ENCODE peak calls at places on chromosomes 5 and 9, in ten cellular contexts. D is tibial nerve, I is tibial artery, Q is left ventricle myocardium superior, B is heart left ventricle, E is fibroblast of mammary gland, U is Ammon's horn, G is cardiac muscle cell, X is lower leg skin, O is kidney tubule cell. M is an unnamed sample.

GRCh38 chr5:180353226-180353962 is at the start of gene GFPT2:
- DNase-seq in D (peak; percentile 72), I (peak; percentile 90), Q (peak; percentile 91), B (peak; percentile 91), E (peak; percentile 70), U (peak; percentile 81), G (peak; percentile 90), X (peak; percentile 96), O (peak; percentile 58), M (peak; percentile 90)

GRCh38 chr5:135604046-135604445 is 25.3 kb upstream of the CXCL14 start:
- DNase-seq in D (no peak), I (no peak), Q (no peak), B (no peak), E (no peak), U (no peak), G (no peak), X (no peak), O (peak; percentile 48), M (no peak)

GRCh38 chr5:40514986-40515385 is 164.7 kb upstream of the PTGER4 start:
- DNase-seq in D (no peak), I (no peak), Q (no peak), B (no peak), E (no peak), U (no peak), G (no peak), X (no peak), O (no peak), M (no peak)

GRCh38 chr9:104144336-104144735 is 50.2 kb downstream of the SMC2 start:
- DNase-seq in D (no peak), I (no peak), Q (no peak), B (no peak), E (peak; percentile 3), U (no peak), G (no peak), X (no peak), O (no peak), M (no peak)

GRCh38 chr5:99104538-99105132 is 175.8 kb upstream of the CHD1 start:
- DNase-seq in D (no peak), I (no peak), Q (no peak), B (no peak), E (peak; percentile 43), U (peak; percentile 35), G (peak; percentile 55), X (no peak), O (peak; percentile 46), M (peak; percentile 59)

GRCh38 chr9:35164711-35165110 is 2.9 kb downstream of the UNC13B start:
- DNase-seq in D (no peak), I (no peak), Q (no peak), B (no peak), E (peak; percentile 34), U (no peak), G (peak; percentile 65), X (no peak), O (peak; percentile 73), M (peak; percentile 52)

GRCh38 chr5:53110156-53110555 is 599 bp upstream of the MOCS2 start:
- DNase-seq in D (no peak), I (no peak), Q (no peak), B (no peak), E (no peak), U (no peak), G (no peak), X (no peak), O (no peak), M (no peak)

GRCh38 chr5:142357469-142358090 is 32.8 kb upstream of the SPRY4 start:
- DNase-seq in D (no peak), I (no peak), Q (no peak), B (no peak), E (peak; percentile 46), U (no peak), G (peak; percentile 40), X (no peak), O (no peak), M (peak; percentile 63)

GRCh38 chr9:135001526-135001925 is 83.8 kb upstream of the FCN1 start:
- DNase-seq in D (no peak), I (no peak), Q (no peak), B (no peak), E (no peak), U (no peak), G (no peak), X (no peak), O (no peak), M (no peak)

GRCh38 chr5:18334949-18335348 is 700.7 kb downstream of the TAF11L14 start:
- DNase-seq in D (no peak), I (no peak), Q (no peak), B (no peak), E (no peak), U (no peak), G (no peak), X (no peak), O (no peak), M (no peak)

GRCh38 chr5:53480474-53481353 is at the start of gene FST:
- DNase-seq in D (no peak), I (no peak), Q (peak; percentile 51), B (peak; percentile 57), E (peak; percentile 28), U (no peak), G (peak; percentile 47), X (peak; percentile 86), O (peak; percentile 14), M (peak; percentile 47)

GRCh38 chr5:38467353-38468040 is 88.9 kb downstream of the LIFR start:
- DNase-seq in D (peak; percentile 47), I (peak; percentile 96), Q (peak; percentile 63), B (peak; percentile 77), E (peak; percentile 59), U (peak; percentile 70), G (peak; percentile 90), X (peak; percentile 89), O (peak; percentile 39), M (peak; percentile 96)

GRCh38 chr9:78011037-78011436 is 20.6 kb downstream of the GNAQ start:
- DNase-seq in D (no peak), I (no peak), Q (no peak), B (no peak), E (no peak), U (no peak), G (no peak), X (no peak), O (no peak), M (peak; percentile 33)

GRCh38 chr9:99811172-99811571 is 10.5 kb upstream of the NR4A3 start:
- DNase-seq in D (no peak), I (no peak), Q (no peak), B (no peak), E (no peak), U (no peak), G (no peak), X (no peak), O (no peak), M (no peak)

GRCh38 chr9:129894106-129894823 is 59.0 kb downstream of the USP20 start:
- DNase-seq in D (no peak), I (no peak), Q (no peak), B (no peak), E (no peak), U (no peak), G (no peak), X (no peak), O (no peak), M (no peak)

GRCh38 chr5:31237159-31237558 is 43.7 kb downstream of the CDH6 start:
- DNase-seq in D (no peak), I (no peak), Q (no peak), B (no peak), E (peak; percentile 21), U (no peak), G (peak; percentile 23), X (no peak), O (no peak), M (peak; percentile 26)

GRCh38 chr9:121744002-121744686 is 92.7 kb downstream of the DAB2IP start:
- DNase-seq in D (peak; percentile 52), I (peak; percentile 90), Q (peak; percentile 78), B (no peak), E (peak; percentile 45), U (peak; percentile 81), G (peak; percentile 35), X (no peak), O (peak; percentile 69), M (peak; percentile 45)

GRCh38 chr5:60333103-60333502 is 366.9 kb downstream of the DEPDC1B start:
- DNase-seq in D (no peak), I (no peak), Q (no peak), B (no peak), E (peak; percentile 69), U (no peak), G (no peak), X (no peak), O (peak; percentile 46), M (no peak)

GRCh38 chr9:97781902-97782301 is 71.1 kb upstream of the FOXE1 start:
- DNase-seq in D (no peak), I (no peak), Q (no peak), B (no peak), E (no peak), U (no peak), G (no peak), X (no peak), O (no peak), M (no peak)

GRCh38 chr5:120329095-120329494 is 135.0 kb upstream of the PRR16 start:
- DNase-seq in D (no peak), I (no peak), Q (no peak), B (no peak), E (no peak), U (no peak), G (no peak), X (no peak), O (no peak), M (no peak)

GRCh38 chr9:93071464-93071863 is 13.0 kb downstream of the SUSD3 start:
- DNase-seq in D (no peak), I (no peak), Q (peak; percentile 12), B (no peak), E (peak; percentile 72), U (peak; percentile 39), G (peak; percentile 55), X (no peak), O (no peak), M (peak; percentile 41)

GRCh38 chr9:96619109-96619435 is 571 bp downstream of the CDC14B start:
- DNase-seq in D (no peak), I (no peak), Q (peak; percentile 44), B (no peak), E (no peak), U (no peak), G (no peak), X (no peak), O (no peak), M (no peak)

GRCh38 chr5:132422720-132423442 is 53.4 kb downstream of the SLC22A5 start:
- DNase-seq in D (no peak), I (no peak), Q (peak; percentile 67), B (no peak), E (peak; percentile 70), U (no peak), G (no peak), X (peak; percentile 85), O (no peak), M (peak; percentile 69)

GRCh38 chr5:78716221-78716620 is 67.6 kb upstream of the LHFPL2 start:
- DNase-seq in D (no peak), I (no peak), Q (no peak), B (no peak), E (peak; percentile 21), U (no peak), G (no peak), X (no peak), O (peak; percentile 87), M (no peak)

GRCh38 chr5:5141011-5141599 is 975 bp downstream of the ADAMTS16 start:
- DNase-seq in D (no peak), I (no peak), Q (no peak), B (no peak), E (no peak), U (no peak), G (no peak), X (no peak), O (peak; percentile 5), M (no peak)

GRCh38 chr9:107176701-107177100 is 106.4 kb upstream of the RAD23B start:
- DNase-seq in D (no peak), I (peak; percentile 67), Q (no peak), B (no peak), E (peak; percentile 86), U (peak; percentile 40), G (peak; percentile 66), X (no peak), O (peak; percentile 40), M (peak; percentile 36)

GRCh38 chr5:142727736-142728047 is 41.8 kb upstream of the FGF1 start:
- DNase-seq in D (no peak), I (no peak), Q (no peak), B (no peak), E (no peak), U (no peak), G (no peak), X (no peak), O (no peak), M (no peak)

GRCh38 chr5:68376931-68377330 is 161.4 kb downstream of the PIK3R1 start:
- DNase-seq in D (no peak), I (no peak), Q (no peak), B (no peak), E (no peak), U (no peak), G (peak; percentile 36), X (no peak), O (no peak), M (peak; percentile 31)

M was measured in cardiac fibroblast.